ENCODE peak calls at places on chromosomes 3 and 15, in nine cellular contexts. O is RWPE2, Z is kidney, X is AG04449, S is breast epithelium, Q is fibroblast of the aortic adventitia, I is omental fat pad, R is neural crest cell, G is nephron progenitor cell. N is an unnamed sample.

GRCh38 chr15:40313531-40314398 is 6.0 kb upstream of the PLCB2 start:
- DNase-seq in O (peak), Z (peak), X (no peak), S (no peak), Q (no peak), I (no peak), R (no peak), G (no peak), N (peak)

GRCh38 chr3:24364359-24364758 is 130.3 kb downstream of the THRB start:
- DNase-seq in O (no peak), Z (no peak), X (no peak), S (no peak), Q (no peak), I (no peak), R (no peak), G (no peak), N (no peak)

GRCh38 chr15:68228971-68229385 is 550 bp downstream of the CLN6 start:
- DNase-seq in O (peak), Z (no peak), X (no peak), S (no peak), Q (no peak), I (no peak), R (no peak), G (no peak), N (no peak)

GRCh38 chr3:11592460-11593298 is 51.0 kb downstream of the VGLL4 start:
- DNase-seq in O (no peak), Z (no peak), X (no peak), S (no peak), Q (peak), I (no peak), R (no peak), G (no peak), N (no peak)

GRCh38 chr3:175082631-175083030 is 223.5 kb downstream of the NAALADL2 start:
- DNase-seq in O (no peak), Z (no peak), X (no peak), S (no peak), Q (no peak), I (no peak), R (no peak), G (no peak), N (no peak)

GRCh38 chr3:61979645-61980430 is 393.5 kb downstream of the FEZF2 start:
- DNase-seq in O (no peak), Z (no peak), X (no peak), S (no peak), Q (no peak), I (no peak), R (no peak), G (no peak), N (peak)

GRCh38 chr15:90315276-90315982 is 36.7 kb upstream of the ZNF774 start:
- DNase-seq in O (no peak), Z (peak), X (no peak), S (no peak), Q (peak), I (no peak), R (no peak), G (peak), N (peak)

GRCh38 chr3:161031134-161031533 is 74.0 kb downstream of the B3GALNT1 start:
- DNase-seq in O (no peak), Z (no peak), X (no peak), S (no peak), Q (no peak), I (no peak), R (no peak), G (no peak), N (no peak)

GRCh38 chr3:13461169-13462124 is 18.7 kb upstream of the HDAC11 start:
- DNase-seq in O (no peak), Z (peak), X (no peak), S (no peak), Q (no peak), I (no peak), R (peak), G (peak), N (peak)

GRCh38 chr15:97684249-97684648 is 276.3 kb upstream of the ARRDC4 start:
- DNase-seq in O (no peak), Z (no peak), X (no peak), S (no peak), Q (no peak), I (no peak), R (no peak), G (no peak), N (no peak)

GRCh38 chr15:66563126-66563525 is 2.7 kb downstream of the LCTL start:
- DNase-seq in O (no peak), Z (no peak), X (no peak), S (no peak), Q (no peak), I (no peak), R (no peak), G (no peak), N (peak)

GRCh38 chr3:188047536-188047935 is 106.4 kb upstream of the LPP start:
- DNase-seq in O (no peak), Z (no peak), X (no peak), S (no peak), Q (no peak), I (no peak), R (no peak), G (no peak), N (no peak)

GRCh38 chr3:27607370-27607769 is 114.8 kb downstream of the EOMES start:
- DNase-seq in O (no peak), Z (no peak), X (no peak), S (no peak), Q (peak), I (no peak), R (no peak), G (no peak), N (peak)

GRCh38 chr3:81891496-81891895 is 130.1 kb upstream of the GBE1 start:
- DNase-seq in O (no peak), Z (no peak), X (no peak), S (no peak), Q (no peak), I (no peak), R (no peak), G (no peak), N (no peak)

GRCh38 chr3:8503461-8503860 is 1.8 kb downstream of the LMCD1 start:
- DNase-seq in O (no peak), Z (no peak), X (no peak), S (no peak), Q (no peak), I (no peak), R (no peak), G (no peak), N (peak)

GRCh38 chr3:185758912-185759311 is 65.9 kb downstream of the IGF2BP2 start:
- DNase-seq in O (no peak), Z (no peak), X (no peak), S (no peak), Q (no peak), I (no peak), R (no peak), G (no peak), N (no peak)

GRCh38 chr3:20990896-20991295 is 760.1 kb downstream of the ZNF385D start:
- DNase-seq in O (no peak), Z (no peak), X (no peak), S (no peak), Q (no peak), I (no peak), R (no peak), G (no peak), N (no peak)

GRCh38 chr3:154758109-154758868 is 321.8 kb upstream of the MME start:
- DNase-seq in O (no peak), Z (no peak), X (no peak), S (no peak), Q (peak), I (no peak), R (no peak), G (no peak), N (peak)
- TF ChIP-seq CTCF in O (peak), Z (peak), X (peak), S (no peak), Q (peak), I (no peak), R (peak), G (peak), N (peak)

GRCh38 chr3:123876858-123877257 is 7.3 kb downstream of the MYLK start:
- DNase-seq in O (no peak), Z (no peak), X (no peak), S (no peak), Q (no peak), I (no peak), R (no peak), G (no peak), N (no peak)
- TF ChIP-seq CTCF in O (peak), Z (no peak), X (no peak), S (no peak), Q (peak), I (no peak), R (peak), G (no peak), N (peak)

GRCh38 chr15:78907577-78907976 is 34.9 kb downstream of the MORF4L1 start:
- DNase-seq in O (no peak), Z (no peak), X (no peak), S (no peak), Q (no peak), I (no peak), R (no peak), G (no peak), N (no peak)
- TF ChIP-seq CTCF in O (peak), Z (no peak), X (peak), S (no peak), Q (peak), I (no peak), R (peak), G (peak), N (peak)

DNA sequence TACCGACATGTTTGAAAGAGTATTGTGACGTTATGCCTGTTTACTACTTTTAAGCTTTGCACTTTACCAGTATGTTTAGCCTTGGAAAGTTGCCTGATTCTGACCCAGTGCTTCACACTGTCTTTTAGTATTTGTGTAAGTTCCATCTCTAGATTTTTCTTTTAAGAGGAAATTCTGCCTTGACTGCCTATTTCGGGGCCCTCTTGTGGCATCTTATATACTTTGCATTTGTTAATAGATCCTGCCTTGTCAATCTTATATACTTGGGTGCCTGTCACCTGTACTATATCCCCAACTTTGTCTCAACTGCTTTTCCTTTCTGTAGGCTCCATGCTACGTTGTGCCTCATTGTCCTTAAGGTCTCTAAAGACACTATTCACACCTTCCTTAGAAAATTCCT is 244.6 kb downstream of the STXBP5L start:
- DNase-seq in O (no peak), Z (no peak), X (no peak), S (no peak), Q (no peak), I (no peak), R (no peak), G (no peak), N (peak)
- TF ChIP-seq CTCF in O (peak), Z (no peak), X (no peak), S (no peak), Q (no peak), I (no peak), R (peak), G (peak), N (peak)

DNA sequence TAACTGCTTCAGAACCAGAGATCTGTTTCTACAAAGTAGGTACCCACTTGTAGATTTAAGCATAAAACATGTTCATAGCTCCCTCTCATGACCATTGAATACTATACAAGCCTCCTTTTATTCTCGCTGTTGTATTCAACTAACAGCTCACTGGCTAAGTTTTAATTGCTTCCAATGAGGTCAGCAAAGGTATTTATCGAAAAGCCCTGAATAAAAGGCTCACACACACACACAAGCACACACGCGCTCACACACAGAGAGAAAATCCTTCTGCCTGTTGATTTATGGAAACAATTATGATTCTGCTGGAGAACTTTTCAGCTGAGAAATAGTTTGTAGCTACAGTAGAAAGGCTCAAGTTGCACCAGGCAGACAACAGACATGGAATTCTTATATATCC is at the start of gene FGF7:
- DNase-seq in O (no peak), Z (no peak), X (peak), S (no peak), Q (peak), I (no peak), R (no peak), G (no peak), N (peak)
- TF ChIP-seq CTCF in O (no peak), Z (no peak), X (no peak), S (no peak), Q (peak), I (no peak), R (no peak), G (no peak), N (no peak)

N was measured in HFFc6.